ENCODE peak calls at places on chromosomes 1 and 21, in eight cellular contexts. M is NCI-H1105 treated with DMSO at 0.1 percent for 48 hours; Y is omental fat pad; W is GM10248; D is activated CD8-positive, alpha-beta memory T cell treated with anti-CD3 and anti-CD28 coated beads for 4 hours; A is AG09319; K is stimulated activated CD4-positive, alpha-beta T cell treated with anti-CD3 and anti-CD28 coated beads, Interleukin-1b, Interleukin-23, amount 100 ng/mL, for 4 hours; U is tibial artery. H is an unnamed sample.

GRCh38 chr1:98034505-98034904 is 113.7 kb upstream of the DPYD start:
- DNase-seq in M (peak), Y (no peak), W (no peak), D (no peak), A (no peak), K (no peak), U (no peak), H (no peak)

GRCh38 chr1:92168657-92169056 is 49.1 kb upstream of the C1orf146 start:
- DNase-seq in M (no peak), Y (no peak), W (no peak), D (no peak), A (no peak), K (no peak), U (no peak), H (peak)

GRCh38 chr1:51953079-51953478 is 37.4 kb downstream of the RAB3B start:
- DNase-seq in M (peak), Y (no peak), W (no peak), D (no peak), A (no peak), K (no peak), U (no peak), H (peak)

GRCh38 chr1:66168919-66169725 is 364.8 kb upstream of the SGIP1 start:
- DNase-seq in M (no peak), Y (no peak), W (no peak), D (no peak), A (no peak), K (no peak), U (no peak), H (no peak)

GRCh38 chr1:230120289-230120948 is 53.4 kb downstream of the GALNT2 start:
- DNase-seq in M (no peak), Y (no peak), W (no peak), D (no peak), A (no peak), K (no peak), U (peak), H (no peak)

GRCh38 chr1:155200920-155201319 is 6.8 kb downstream of the THBS3 start:
- DNase-seq in M (no peak), Y (no peak), W (no peak), D (no peak), A (no peak), K (no peak), U (no peak), H (no peak)

GRCh38 chr1:160748877-160749269 is 9.8 kb downstream of the SLAMF7 start:
- DNase-seq in M (no peak), Y (no peak), W (no peak), D (no peak), A (no peak), K (no peak), U (no peak), H (no peak)

GRCh38 chr1:226123591-226124471 is 61.3 kb downstream of the H3-3A start:
- DNase-seq in M (no peak), Y (no peak), W (no peak), D (no peak), A (no peak), K (no peak), U (no peak), H (no peak)

GRCh38 chr21:26140185-26140584 is 30.4 kb downstream of the APP start:
- DNase-seq in M (no peak), Y (no peak), W (no peak), D (no peak), A (peak), K (no peak), U (peak), H (no peak)

GRCh38 chr1:2408859-2409276 is 3.5 kb downstream of the PEX10 start:
- DNase-seq in M (no peak), Y (no peak), W (no peak), D (no peak), A (no peak), K (no peak), U (no peak), H (no peak)

GRCh38 chr1:236213534-236213933 is 68.2 kb downstream of the ERO1B start:
- DNase-seq in M (no peak), Y (no peak), W (no peak), D (no peak), A (no peak), K (no peak), U (no peak), H (no peak)

GRCh38 chr1:27522860-27523665 is 33.1 kb upstream of the WASF2 start:
- DNase-seq in M (no peak), Y (no peak), W (no peak), D (no peak), A (no peak), K (peak), U (peak), H (no peak)

GRCh38 chr1:36306210-36306901 is at the start of gene SH3D21:
- DNase-seq in M (peak), Y (no peak), W (peak), D (no peak), A (no peak), K (peak), U (peak), H (no peak)

GRCh38 chr21:38179504-38179900 is 77.3 kb upstream of the KCNJ15 start:
- DNase-seq in M (no peak), Y (no peak), W (no peak), D (no peak), A (no peak), K (no peak), U (no peak), H (no peak)

GRCh38 chr1:119664057-119664456 is 16.0 kb upstream of the ZNF697 start:
- DNase-seq in M (no peak), Y (no peak), W (no peak), D (no peak), A (no peak), K (no peak), U (no peak), H (no peak)

GRCh38 chr1:201740086-201740541 is 88.8 kb upstream of the IPO9 start:
- DNase-seq in M (peak), Y (no peak), W (no peak), D (no peak), A (no peak), K (no peak), U (no peak), H (no peak)

GRCh38 chr1:165852896-165853295 is 25.5 kb downstream of the UCK2 start:
- DNase-seq in M (no peak), Y (no peak), W (no peak), D (no peak), A (no peak), K (no peak), U (no peak), H (no peak)

GRCh38 chr1:6783221-6783620 is 2.0 kb upstream of the CAMTA1 start:
- DNase-seq in M (no peak), Y (no peak), W (no peak), D (no peak), A (no peak), K (no peak), U (no peak), H (no peak)

GRCh38 chr1:44733365-44733764 is 2.4 kb upstream of the RNU5D-1 start:
- DNase-seq in M (no peak), Y (no peak), W (no peak), D (no peak), A (no peak), K (no peak), U (peak), H (no peak)